ENCODE peak calls at places on chromosomes 5 and 9, in five cellular contexts. B, N, Z, V and D are unnamed samples.

GRCh38 chr5:42811591-42812392 is at the start of gene SELENOP:
- DNase-seq in B (no peak), N (peak; percentile 14), Z (peak; percentile 51), V (peak; percentile 28), D (peak; percentile 66)

GRCh38 chr5:127508644-127509373 is 8.6 kb upstream of the PRRC1 start:
- DNase-seq in B (no peak), N (no peak), Z (no peak), V (no peak), D (no peak)

GRCh38 chr5:103120607-103121200 is 603 bp downstream of the PPIP5K2 start:
- DNase-seq in B (no peak), N (no peak), Z (no peak), V (no peak), D (peak; percentile 18)

GRCh38 chr9:73157811-73158210 is 6.1 kb downstream of the ANXA1 start:
- DNase-seq in B (no peak), N (no peak), Z (no peak), V (no peak), D (no peak)

GRCh38 chr9:13690595-13690994 is 411.1 kb upstream of the MPDZ start:
- DNase-seq in B (no peak), N (no peak), Z (no peak), V (no peak), D (no peak)

GRCh38 chr5:145847499-145848497 is 12.7 kb upstream of the PRELID2 start:
- DNase-seq in B (no peak), N (no peak), Z (no peak), V (no peak), D (peak; percentile 68)

GRCh38 chr9:75996726-75997125 is 106.3 kb downstream of the PCSK5 start:
- DNase-seq in B (no peak), N (no peak), Z (no peak), V (no peak), D (no peak)

GRCh38 chr5:115179959-115180709 is 10.4 kb upstream of the TRIM36 start:
- DNase-seq in B (peak; percentile 41), N (no peak), Z (no peak), V (peak; percentile 87), D (no peak)

GRCh38 chr5:118580959-118581358 is 407.4 kb downstream of the DTWD2 start:
- DNase-seq in B (no peak), N (peak; percentile 16), Z (no peak), V (no peak), D (peak; percentile 13)

GRCh38 chr5:168288349-168289245 is 2.8 kb upstream of the WWC1 start:
- DNase-seq in B (no peak), N (no peak), Z (peak; percentile 66), V (no peak), D (peak; percentile 83)

GRCh38 chr9:108142504-108143201 is 653.1 kb upstream of the KLF4 start:
- DNase-seq in B (no peak), N (peak; percentile 81), Z (peak; percentile 24), V (no peak), D (no peak)

GRCh38 chr5:171855265-171855664 is 69.6 kb downstream of the SMIM23 start:
- DNase-seq in B (no peak), N (no peak), Z (no peak), V (no peak), D (no peak)

GRCh38 chr5:1104327-1105006 is 7.4 kb downstream of the SLC12A7 start:
- DNase-seq in B (no peak), N (no peak), Z (no peak), V (no peak), D (no peak)

GRCh38 chr5:31452314-31452713 is 79.6 kb downstream of the DROSHA start:
- DNase-seq in B (no peak), N (no peak), Z (no peak), V (no peak), D (no peak)

GRCh38 chr9:83410701-83411100 is 127.5 kb downstream of the FRMD3 start:
- DNase-seq in B (no peak), N (no peak), Z (no peak), V (no peak), D (no peak)

GRCh38 chr9:110776207-110776606 is 107.6 kb downstream of the MUSK start:
- DNase-seq in B (no peak), N (no peak), Z (no peak), V (no peak), D (no peak)

GRCh38 chr9:138013836-138014569 is 136.4 kb downstream of the CACNA1B start:
- DNase-seq in B (no peak), N (no peak), Z (no peak), V (no peak), D (no peak)

GRCh38 chr5:93715327-93715726 is 26.1 kb downstream of the POU5F2 start:
- DNase-seq in B (no peak), N (no peak), Z (no peak), V (peak; percentile 89), D (no peak)

GRCh38 chr9:131951905-131952304 is 127.8 kb downstream of the MED27 start:
- DNase-seq in B (no peak), N (peak; percentile 20), Z (no peak), V (no peak), D (no peak)

GRCh38 chr5:178285399-178286225 is 53.0 kb upstream of the PHYKPL start:
- DNase-seq in B (no peak), N (no peak), Z (peak; percentile 3), V (no peak), D (no peak)

GRCh38 chr5:113274836-113275414 is 159.9 kb downstream of the TSSK1B start:
- DNase-seq in B (no peak), N (no peak), Z (no peak), V (no peak), D (no peak)